ENCODE peak calls at places on chromosomes 4 and X, in eight cellular contexts. J, C, U, W, I, E, O and B are unnamed samples.

GRCh38 chrX:147899715-147900114 is 12.0 kb upstream of the FMR1 start:
- DNase-seq in J (no peak), C (no peak), U (no peak), I (no peak), O (no peak), E (no peak), W (no peak), B (no peak)

GRCh38 chr4:149031399-149031798 is 589.2 kb upstream of the NR3C2 start:
- DNase-seq in I (peak; percentile 0), E (no peak), O (no peak), J (no peak), C (peak; percentile 62), W (peak; percentile 13), U (no peak), B (no peak)

GRCh38 chr4:88720749-88721428 is 23.3 kb upstream of the NAP1L5 start:
- DNase-seq in W (no peak), O (no peak), I (no peak), J (no peak), U (no peak), E (no peak), C (no peak), B (no peak)

GRCh38 chrX:136028383-136028984 is 43.2 kb downstream of the SLC9A6 start:
- DNase-seq in C (peak; percentile 47), W (peak; percentile 21), E (no peak), J (peak; percentile 47), O (peak; percentile 22), U (peak; percentile 46), I (peak; percentile 23), B (peak; percentile 8)

GRCh38 chr4:77220841-77221613 is 64.0 kb downstream of the CCNG2 start:
- DNase-seq in C (no peak), W (no peak), U (no peak), O (no peak), J (no peak), I (no peak), E (no peak), B (no peak)

GRCh38 chr4:88674989-88675388 is 22.6 kb downstream of the NAP1L5 start:
- DNase-seq in I (no peak), U (no peak), J (no peak), W (no peak), C (no peak), O (no peak), E (no peak), B (no peak)

GRCh38 chr4:24067781-24068193 is 177.9 kb upstream of the PPARGC1A start:
- DNase-seq in U (no peak), E (no peak), C (no peak), W (no peak), J (no peak), O (no peak), I (no peak), B (no peak)

GRCh38 chrX:38804481-38805293 is 3.4 kb downstream of the MID1IP1 start:
- DNase-seq in U (peak; percentile 35), O (no peak), J (peak; percentile 52), I (no peak), E (no peak), W (no peak), C (peak; percentile 7), B (no peak)

GRCh38 chrX:19440713-19441112 is 74.6 kb downstream of the MAP3K15 start:
- DNase-seq in C (no peak), O (no peak), U (no peak), E (no peak), W (no peak), J (no peak), I (no peak), B (peak; percentile 0)

GRCh38 chr4:96736352-96736889 is 896.5 kb downstream of the PDHA2 start:
- DNase-seq in W (peak; percentile 64), U (no peak), I (no peak), J (no peak), O (no peak), C (peak; percentile 95), E (no peak), B (no peak)

GRCh38 chrX:12999422-12999821 is 24.5 kb downstream of the TMSB4X start:
- DNase-seq in J (no peak), I (no peak), U (no peak), W (no peak), C (peak; percentile 28), E (no peak), O (no peak), B (no peak)

GRCh38 chr4:140469806-140470733 is 28.0 kb downstream of the MGAT4D start:
- DNase-seq in O (no peak), E (no peak), C (peak; percentile 73), I (no peak), W (no peak), U (no peak), J (no peak), B (no peak)

GRCh38 chr4:83071116-83071515 is 36.1 kb downstream of the COPS4 start:
- DNase-seq in J (no peak), W (no peak), I (no peak), E (no peak), U (no peak), O (no peak), C (no peak), B (no peak)

GRCh38 chrX:80432441-80432840 is 12.2 kb downstream of the TENT5D start:
- DNase-seq in C (no peak), U (no peak), O (no peak), I (no peak), E (no peak), J (no peak), W (no peak), B (no peak)

GRCh38 chrX:80432863-80433262 is 12.6 kb downstream of the TENT5D start:
- DNase-seq in J (no peak), U (no peak), O (no peak), C (no peak), E (no peak), W (no peak), I (no peak), B (peak; percentile 12)

GRCh38 chrX:80431502-80431832 is 11.2 kb downstream of the TENT5D start:
- DNase-seq in I (no peak), W (no peak), J (no peak), U (no peak), E (no peak), C (peak; percentile 6), O (no peak), B (no peak)

DNA sequence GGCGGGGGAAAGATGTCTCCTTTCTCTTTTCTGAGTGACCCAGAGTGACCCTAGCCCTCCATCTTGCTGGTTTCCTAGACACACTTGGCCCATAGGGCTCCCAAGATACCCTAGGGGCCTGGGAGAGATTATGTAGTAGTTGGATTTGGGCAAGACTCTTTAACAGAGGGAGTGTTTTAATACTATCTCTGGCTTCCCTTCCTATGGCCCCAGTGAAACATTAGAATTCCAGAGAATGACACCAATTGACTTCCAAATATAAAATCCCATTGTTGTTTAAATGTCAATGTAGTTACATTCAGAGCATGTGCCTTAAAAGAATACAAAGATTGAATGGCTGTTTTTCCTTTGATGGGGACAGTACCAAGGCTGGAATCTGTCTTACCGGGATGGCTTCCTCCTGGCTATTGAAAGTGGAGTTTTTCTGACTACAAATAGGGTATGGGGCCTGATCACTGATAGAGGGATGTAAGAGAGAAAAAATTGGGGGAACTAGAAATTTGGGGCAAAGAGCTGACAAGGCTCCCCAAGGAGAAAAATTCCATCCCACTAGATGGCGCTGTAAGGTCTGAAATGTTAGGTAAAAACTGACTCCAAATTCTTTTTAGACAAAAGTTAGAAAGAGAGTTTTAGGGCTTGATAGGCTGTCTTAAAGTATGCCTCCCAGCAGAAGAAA is 10.7 kb downstream of the TENT5D start:
- DNase-seq in C (peak; percentile 40), I (no peak), E (no peak), O (no peak), J (peak; percentile 1), W (no peak), U (peak; percentile 47), B (peak; percentile 9)
- TF ChIP-seq CTCF in C (peak; percentile 31), I (no peak), E (peak; percentile 32), O (peak; percentile 27), J (peak; percentile 60), W (peak; percentile 35), U (peak; percentile 10), B (no peak)

GRCh38 chr4:8133897-8134542 is 24.6 kb downstream of the ABLIM2 start:
- DNase-seq in J (no peak), U (no peak), I (no peak), E (no peak), C (peak; percentile 45), O (no peak), W (no peak), B (no peak)

GRCh38 chr4:8131210-8131609 is 27.4 kb downstream of the ABLIM2 start:
- DNase-seq in I (no peak), E (no peak), U (no peak), W (no peak), J (no peak), O (no peak), C (no peak), B (no peak)

GRCh38 chr4:8132400-8132799 is 26.2 kb downstream of the ABLIM2 start:
- DNase-seq in J (no peak), I (no peak), E (no peak), C (no peak), W (no peak), U (no peak), O (no peak), B (no peak)

GRCh38 chr4:8131826-8132225 is 26.8 kb downstream of the ABLIM2 start:
- DNase-seq in C (no peak), E (no peak), W (no peak), J (no peak), O (no peak), U (no peak), I (no peak), B (no peak)

DNA sequence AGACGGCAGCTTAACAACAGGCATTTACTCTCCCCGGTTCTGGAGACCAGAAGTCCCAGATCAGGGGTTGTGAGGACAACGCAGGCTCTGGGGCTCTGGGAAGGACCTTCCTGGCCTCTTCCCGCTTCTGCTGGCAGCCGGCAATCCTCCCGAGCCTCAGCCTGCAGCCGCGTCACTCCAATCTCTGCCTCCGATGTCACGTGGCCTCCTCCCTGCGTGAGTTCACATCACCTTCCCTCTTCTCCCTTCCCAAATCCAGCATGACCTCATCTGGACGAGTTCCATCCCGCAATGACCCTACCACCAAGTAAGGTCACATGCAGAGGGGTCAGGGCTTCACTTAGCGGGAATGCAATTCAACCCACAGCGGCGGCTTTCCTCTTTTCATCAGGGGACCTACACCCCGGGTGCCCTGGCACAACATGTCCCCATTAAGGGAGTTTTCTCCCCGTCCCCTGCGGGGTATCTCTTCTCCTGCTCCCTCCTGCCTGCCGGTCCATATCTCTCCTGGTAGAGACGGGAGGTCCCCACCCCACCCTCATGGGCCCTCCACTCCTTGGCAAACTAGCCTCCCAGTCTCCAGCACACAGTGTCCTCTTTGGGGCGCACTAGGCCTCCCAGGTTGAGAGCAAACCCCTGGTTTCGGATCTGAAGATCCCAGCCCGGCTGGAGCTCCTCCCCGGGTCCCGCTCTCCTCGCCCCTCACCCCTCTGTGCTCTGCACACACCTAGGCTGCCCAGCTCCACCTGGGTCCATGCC is 25.5 kb downstream of the ABLIM2 start:
- DNase-seq in U (no peak), W (no peak), E (no peak), O (no peak), J (no peak), I (no peak), C (no peak), B (no peak)
- TF ChIP-seq REST in U (no peak), W (no peak), E (no peak), O (no peak), J (no peak), I (no peak), C (no peak), B (no peak)

GRCh38 chr4:105598044-105598443 is 45.6 kb downstream of the ARHGEF38 start:
- DNase-seq in J (no peak), W (no peak), E (no peak), U (no peak), O (no peak), I (no peak), C (no peak), B (no peak)
- TF ChIP-seq POLR2AphosphoS5 in J (no peak), W (no peak), E (no peak), U (no peak), O (no peak), I (no peak), C (no peak), B (no peak)

GRCh38 chr4:155403886-155404285 is 27.1 kb upstream of the MAP9 start:
- DNase-seq in J (peak; percentile 53), I (no peak), W (peak; percentile 36), U (no peak), C (peak; percentile 56), E (no peak), O (peak; percentile 20), B (no peak)
- TF ChIP-seq CTCF in J (peak; percentile 61), I (peak; percentile 25), W (peak; percentile 53), U (no peak), C (peak; percentile 50), E (no peak), O (peak; percentile 29), B (no peak)